ENCODE peak calls at places on chromosomes 1 and 21, in five cellular contexts. Z, Y, Q, J and P are unnamed samples.

GRCh38 chr1:155179107-155180031 is 5.7 kb downstream of the TRIM46 start:
- DNase-seq in Z (no peak), Y (peak; percentile 14), Q (no peak), J (no peak), P (no peak)

GRCh38 chr1:85894651-85895050 is 186.4 kb upstream of the ZNHIT6 start:
- DNase-seq in Z (no peak), Y (no peak), Q (no peak), J (peak; percentile 13), P (peak; percentile 33)

GRCh38 chr1:219126267-219126862 is 47.3 kb upstream of the LYPLAL1 start:
- DNase-seq in Z (no peak), Y (no peak), Q (no peak), J (no peak), P (no peak)

GRCh38 chr1:203475012-203475981 is at the start of gene PRELP:
- DNase-seq in Z (no peak), Y (peak; percentile 69), Q (no peak), J (peak; percentile 29), P (peak; percentile 64)

GRCh38 chr1:167756760-167757405 is 35.1 kb downstream of the MPZL1 start:
- DNase-seq in Z (no peak), Y (no peak), Q (no peak), J (no peak), P (no peak)

GRCh38 chr1:89989791-89990190 is 5.1 kb upstream of the ZNF326 start:
- DNase-seq in Z (no peak), Y (no peak), Q (no peak), J (peak; percentile 52), P (no peak)

GRCh38 chr1:156233421-156234127 is 8.4 kb upstream of the BGLAP start:
- DNase-seq in Z (no peak), Y (no peak), Q (no peak), J (no peak), P (no peak)

GRCh38 chr1:21541330-21541729 is 32.1 kb downstream of the ALPL start:
- DNase-seq in Z (no peak), Y (no peak), Q (no peak), J (no peak), P (no peak)

GRCh38 chr1:24047101-24047459 is 64.9 kb downstream of the MYOM3 start:
- DNase-seq in Z (peak; percentile 28), Y (peak; percentile 77), Q (no peak), J (peak; percentile 32), P (peak; percentile 77)

GRCh38 chr21:38729745-38730401 is 75.9 kb upstream of the ETS2 start:
- DNase-seq in Z (no peak), Y (no peak), Q (no peak), J (no peak), P (no peak)

GRCh38 chr1:151570819-151571218 is 30.7 kb downstream of the TUFT1 start:
- DNase-seq in Z (no peak), Y (no peak), Q (no peak), J (no peak), P (no peak)

GRCh38 chr1:201999625-202000238 is 10.7 kb upstream of the ELF3 start:
- DNase-seq in Z (no peak), Y (no peak), Q (no peak), J (no peak), P (peak; percentile 78)

GRCh38 chr1:206472454-206472853 is 2.2 kb downstream of the IKBKE start:
- DNase-seq in Z (no peak), Y (peak; percentile 56), Q (no peak), J (no peak), P (no peak)

GRCh38 chr1:62906428-62906886 is 122.5 kb downstream of the ATG4C start:
- DNase-seq in Z (no peak), Y (no peak), Q (no peak), J (no peak), P (no peak)

GRCh38 chr1:241716915-241717651 is 65.0 kb downstream of the WDR64 start:
- DNase-seq in Z (no peak), Y (no peak), Q (no peak), J (no peak), P (no peak)

GRCh38 chr1:30908446-30908885 is at the start of gene SDC3:
- DNase-seq in Z (no peak), Y (no peak), Q (no peak), J (peak; percentile 22), P (peak; percentile 35)

GRCh38 chr1:111184648-111185047 is 15.8 kb downstream of the DENND2D start:
- DNase-seq in Z (no peak), Y (no peak), Q (no peak), J (no peak), P (no peak)

GRCh38 chr1:201216395-201217085 is 25.9 kb downstream of the IGFN1 start:
- DNase-seq in Z (no peak), Y (peak; percentile 6), Q (no peak), J (no peak), P (no peak)

GRCh38 chr1:62144238-62144831 is 50.3 kb upstream of the L1TD1 start:
- DNase-seq in Z (no peak), Y (no peak), Q (no peak), J (peak; percentile 49), P (peak; percentile 18)

DNA sequence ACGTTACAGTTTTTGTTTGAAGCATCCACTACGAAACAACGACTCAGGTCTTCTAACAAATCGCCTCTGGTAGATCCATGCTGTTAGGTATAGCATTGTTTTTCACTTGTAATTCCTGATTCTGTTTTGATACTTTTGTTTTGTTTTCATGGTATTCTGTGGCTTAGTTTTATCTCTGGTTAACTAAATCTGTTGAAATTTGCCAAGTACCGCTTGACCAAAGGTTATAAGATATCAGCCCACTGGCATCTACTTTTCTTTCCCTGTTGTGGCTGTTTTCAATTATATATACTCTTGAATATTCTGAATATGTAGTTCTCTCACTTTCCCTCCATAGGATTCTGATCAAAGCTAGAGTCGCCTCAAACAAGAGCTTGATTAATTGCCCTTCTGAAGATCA is 274.8 kb upstream of the C1orf105 start:
- DNase-seq in Z (no peak), Y (no peak), Q (no peak), J (no peak), P (no peak)
- H3K27ac ChIP-seq in Z (peak overlapping the region; percentile 89), Y (peak overlapping the region; percentile 98), Q (peak overlapping the region; percentile 85), J (no peak overlapping the region), P (no peak overlapping the region)

GRCh38 chr1:26041978-26042377 is 3.9 kb downstream of the SLC30A2 start:
- DNase-seq in Z (no peak), Y (no peak), Q (no peak), J (no peak), P (no peak)

GRCh38 chr1:26044414-26044813 is 1.5 kb downstream of the SLC30A2 start:
- DNase-seq in Z (no peak), Y (no peak), Q (no peak), J (no peak), P (no peak)

GRCh38 chr1:26045712-26046312 is at the start of gene SLC30A2:
- DNase-seq in Z (no peak), Y (no peak), Q (no peak), J (no peak), P (no peak)

GRCh38 chr1:26044971-26045711 is 777 bp downstream of the SLC30A2 start:
- DNase-seq in Z (no peak), Y (no peak), Q (no peak), J (no peak), P (no peak)

DNA sequence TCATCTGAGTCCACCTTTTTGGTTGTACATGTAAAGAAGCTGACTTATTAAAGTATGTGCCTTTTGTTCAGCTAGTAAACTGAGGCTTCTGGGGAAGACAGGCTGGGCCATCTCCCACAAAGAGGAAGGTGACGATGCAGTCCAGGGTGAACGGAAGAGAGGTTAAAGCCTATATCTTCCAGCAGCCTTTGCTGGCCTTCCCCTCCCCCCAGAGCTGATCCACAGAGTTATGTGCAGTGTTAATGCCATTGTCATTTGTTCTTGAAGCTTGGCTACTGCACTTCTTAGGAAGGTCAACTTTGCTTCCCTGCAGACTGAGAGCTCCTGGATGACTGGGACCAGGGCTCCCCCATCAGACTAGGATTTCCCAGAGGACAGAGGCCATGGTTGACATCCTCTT is 2.2 kb downstream of the SLC30A2 start:
- DNase-seq in Z (no peak), Y (no peak), Q (no peak), J (no peak), P (no peak)
- TF ChIP-seq CTCF in Z (no peak), Y (no peak), Q (no peak), J (no peak), P (no peak)

DNA sequence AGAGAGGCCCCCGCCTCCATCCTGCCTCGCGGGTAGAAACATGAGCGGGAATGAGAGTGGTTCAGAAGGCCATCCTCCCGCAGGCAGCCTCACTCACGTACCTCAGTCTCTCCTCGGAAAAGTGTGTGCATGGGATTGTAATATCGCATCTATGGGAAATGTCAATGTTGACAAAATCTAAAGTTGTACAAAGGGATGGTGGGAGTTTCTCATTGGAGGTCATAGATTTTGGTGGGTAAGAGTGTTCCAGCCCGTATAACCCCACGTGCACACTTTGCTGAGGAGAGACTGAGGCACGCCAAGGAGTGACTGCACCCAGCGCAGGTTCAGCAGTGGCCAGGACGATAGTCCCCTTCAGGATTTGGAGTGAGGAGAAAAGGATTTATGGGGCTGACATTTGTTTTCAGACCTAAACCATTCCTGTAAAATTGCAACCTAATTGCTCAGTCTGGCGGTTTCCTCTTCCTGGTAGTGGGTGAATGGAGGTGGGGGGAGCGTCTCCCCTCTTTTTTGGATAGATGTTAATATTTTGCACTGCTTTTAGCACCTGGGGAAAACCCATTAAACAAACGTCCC is 59.6 kb downstream of the GALNT2 start:
- DNase-seq in Z (no peak), Y (no peak), Q (no peak), J (no peak), P (no peak)
- H3K27ac ChIP-seq in Z (no peak overlapping the region), Y (no peak overlapping the region), Q (no peak overlapping the region), J (no peak overlapping the region), P (peak overlapping the region; percentile 69)

DNA sequence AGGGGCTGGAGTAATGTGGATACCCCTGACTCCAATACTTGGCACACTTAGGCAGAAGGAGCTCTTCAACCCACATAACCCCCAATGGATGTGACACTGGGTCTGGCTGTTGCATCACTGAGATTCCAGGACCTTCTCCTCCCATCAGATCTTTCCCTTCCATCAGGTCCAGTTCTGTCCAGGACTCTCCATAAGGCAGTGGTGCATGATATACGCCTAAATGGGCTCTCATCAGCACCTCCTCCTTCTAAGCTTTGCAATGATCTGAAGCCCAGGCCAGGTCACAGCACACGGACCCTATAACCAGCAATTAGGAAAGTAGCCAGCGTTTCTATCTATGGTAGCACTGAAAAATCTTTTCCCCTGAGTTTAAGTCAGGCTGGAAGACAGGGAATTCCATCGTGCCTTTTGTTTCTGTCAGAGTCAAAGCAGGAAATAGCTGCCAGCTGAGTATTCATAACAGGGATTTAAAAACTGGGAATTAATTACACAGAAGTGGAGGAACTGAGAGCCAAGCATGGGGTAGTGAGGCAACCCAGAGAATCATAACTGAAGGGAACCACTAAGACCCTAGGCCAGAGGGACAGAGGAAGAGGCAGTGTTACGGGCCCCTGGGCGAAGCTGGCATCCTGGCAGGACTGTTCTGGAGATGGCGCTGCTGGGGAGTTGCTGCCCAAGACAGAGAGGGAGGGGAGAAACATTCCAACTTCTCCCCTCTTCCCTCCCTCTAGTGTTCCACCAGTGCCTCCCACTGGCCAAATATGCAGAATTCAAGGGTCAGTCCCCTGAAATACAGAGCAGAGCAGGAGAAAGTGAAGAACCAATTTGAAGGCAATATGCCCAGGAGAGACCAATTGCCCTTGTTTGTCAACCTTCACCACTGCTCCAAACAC is 37.5 kb upstream of the HOOK1 start:
- DNase-seq in Z (no peak), Y (no peak), Q (no peak), J (no peak), P (no peak)
- TF ChIP-seq CTCF in Z (no peak), Y (no peak), Q (no peak), J (no peak), P (no peak)

DNA sequence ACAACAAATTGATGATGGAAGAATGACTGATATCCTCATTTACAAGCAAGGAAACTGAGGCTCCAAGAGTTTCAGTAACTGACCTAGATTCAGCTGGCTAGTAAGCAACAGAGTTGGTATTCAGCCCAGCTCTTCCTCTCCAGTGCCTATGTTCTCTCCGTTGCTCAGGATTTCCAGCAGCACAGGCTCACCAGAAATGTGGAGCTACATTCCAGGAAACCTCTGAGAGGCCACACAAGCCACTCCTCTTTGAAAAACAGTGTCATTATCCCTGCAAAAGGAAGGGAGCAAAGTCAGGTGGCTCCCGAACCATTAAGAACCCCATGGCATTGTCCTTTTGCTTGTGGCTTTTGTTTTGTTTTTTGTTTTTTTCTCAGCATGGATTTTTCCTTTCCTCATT is 40.6 kb upstream of the DUSP10 start:
- DNase-seq in Z (no peak), Y (no peak), Q (no peak), J (peak; percentile 23), P (no peak)
- H3K27ac ChIP-seq in Z (no peak overlapping the region), Y (no peak overlapping the region), Q (no peak overlapping the region), J (no peak overlapping the region), P (no peak overlapping the region)